ENCODE peak calls at places on chromosomes 12 and 14, in eight cellular contexts. Q, W, C, B, P, I, S and H are unnamed samples.

GRCh38 chr14:101591121-101591520 is 29.8 kb downstream of the DIO3 start:
- DNase-seq in P (no peak), S (no peak), B (peak), W (no peak), Q (no peak), C (no peak), I (no peak), H (no peak)

GRCh38 chr12:51323317-51323960 is 535 bp downstream of the BIN2 start:
- DNase-seq in I (no peak), W (no peak), S (no peak), P (no peak), B (no peak), Q (no peak), C (no peak), H (peak)

GRCh38 chr14:65281991-65282908 is 130.3 kb upstream of the FUT8 start:
- DNase-seq in C (no peak), Q (no peak), W (peak), B (peak), I (no peak), S (no peak), P (no peak), H (peak)

GRCh38 chr14:74978416-74978947 is 23.1 kb upstream of the PGF start:
- DNase-seq in S (no peak), Q (no peak), W (no peak), P (peak), C (no peak), B (no peak), I (no peak), H (no peak)

GRCh38 chr12:6294533-6295186 is 15.8 kb upstream of the PLEKHG6 start:
- DNase-seq in Q (no peak), B (no peak), S (peak), I (no peak), W (no peak), C (no peak), P (no peak), H (no peak)

GRCh38 chr14:101775756-101776292 is 14.3 kb downstream of the PPP2R5C start:
- DNase-seq in B (no peak), C (no peak), S (no peak), P (no peak), I (no peak), Q (no peak), W (no peak), H (no peak)

GRCh38 chr12:59020541-59020940 is 100.2 kb upstream of the LRIG3 start:
- DNase-seq in S (no peak), Q (no peak), B (no peak), C (no peak), P (no peak), W (no peak), I (no peak), H (no peak)

GRCh38 chr14:39456702-39457250 is 24.5 kb upstream of the FBXO33 start:
- DNase-seq in B (no peak), C (no peak), P (no peak), Q (no peak), S (no peak), I (no peak), W (no peak), H (no peak)

GRCh38 chr12:115963030-115963480 is 314.4 kb downstream of the MED13L start:
- DNase-seq in S (no peak), C (no peak), Q (no peak), I (no peak), W (no peak), P (no peak), B (no peak), H (no peak)

GRCh38 chr12:124588689-124589318 is 21.4 kb upstream of the NCOR2 start:
- DNase-seq in Q (no peak), B (no peak), W (peak), I (no peak), S (no peak), P (no peak), C (no peak), H (peak)

GRCh38 chr12:45439039-45439438 is 223.1 kb downstream of the ANO6 start:
- DNase-seq in Q (no peak), C (peak), W (no peak), I (no peak), P (no peak), B (no peak), S (no peak), H (peak)

GRCh38 chr12:89469361-89469760 is 55.2 kb downstream of the GALNT4 start:
- DNase-seq in B (no peak), I (no peak), P (no peak), Q (no peak), S (no peak), C (no peak), W (peak), H (peak)

GRCh38 chr12:55049676-55050075 is 29.9 kb downstream of the NEUROD4 start:
- DNase-seq in W (no peak), C (no peak), I (no peak), B (no peak), S (no peak), P (no peak), Q (no peak), H (no peak)

GRCh38 chr14:89013698-89014569 is 189.5 kb downstream of the TTC8 start:
- DNase-seq in B (no peak), C (no peak), P (no peak), Q (no peak), W (no peak), S (no peak), I (no peak), H (no peak)

GRCh38 chr12:102526701-102527100 is 46.3 kb upstream of the IGF1 start:
- DNase-seq in P (no peak), C (no peak), W (no peak), Q (no peak), S (no peak), I (no peak), B (no peak), H (no peak)

GRCh38 chr14:60648934-60649814 is at the start of gene SIX1:
- DNase-seq in B (peak), W (peak), S (peak), C (peak), Q (peak), I (no peak), P (peak), H (peak)

GRCh38 chr12:7075518-7075917 is 15.0 kb downstream of the C1S start:
- DNase-seq in P (no peak), I (no peak), W (no peak), B (no peak), C (no peak), S (no peak), Q (no peak), H (no peak)

GRCh38 chr12:126762150-126762549 is 1504.8 kb upstream of the TMEM132C start:
- DNase-seq in C (no peak), S (no peak), I (no peak), Q (no peak), P (no peak), W (no peak), B (no peak), H (no peak)

GRCh38 chr12:56979628-56980027 is 22.2 kb upstream of the RDH16 start:
- DNase-seq in I (no peak), C (no peak), B (peak), Q (no peak), S (no peak), W (no peak), P (no peak), H (no peak)

GRCh38 chr12:91180577-91180976 is 2.0 kb downstream of the DCN start:
- DNase-seq in S (no peak), B (no peak), I (no peak), C (no peak), W (peak), Q (no peak), P (no peak), H (no peak)

GRCh38 chr12:6647083-6647604 is at the start of gene ACRBP:
- DNase-seq in W (peak), P (no peak), Q (no peak), I (no peak), C (no peak), S (no peak), B (peak), H (peak)

GRCh38 chr14:50944647-50945413 is 547 bp upstream of the PYGL start:
- DNase-seq in W (peak), S (peak), P (no peak), Q (peak), C (peak), B (no peak), I (no peak), H (peak)

GRCh38 chr14:22556021-22556989 is 32.7 kb downstream of the DAD1 start:
- DNase-seq in I (peak), W (peak), P (peak), B (no peak), C (no peak), S (no peak), Q (no peak), H (peak)

GRCh38 chr12:107600596-107601144 is 84.9 kb upstream of the PWP1 start:
- DNase-seq in P (no peak), W (no peak), I (no peak), C (no peak), B (no peak), S (no peak), Q (no peak), H (no peak)

GRCh38 chr12:6277982-6278438 is 32.5 kb upstream of the PLEKHG6 start:
- DNase-seq in W (no peak), Q (no peak), S (no peak), C (no peak), P (no peak), B (no peak), I (no peak), H (no peak)

GRCh38 chr12:43602738-43603137 is 50.7 kb upstream of the ADAMTS20 start:
- DNase-seq in C (no peak), P (no peak), Q (no peak), S (no peak), I (no peak), W (no peak), B (no peak), H (no peak)

GRCh38 chr14:85090681-85091080 is 439.3 kb upstream of the FLRT2 start:
- DNase-seq in C (no peak), S (no peak), W (no peak), B (no peak), P (no peak), I (no peak), Q (no peak), H (no peak)

GRCh38 chr12:118840399-118840798 is 140.9 kb upstream of the SRRM4 start:
- DNase-seq in C (no peak), B (no peak), Q (no peak), P (no peak), W (no peak), S (peak), I (no peak), H (peak)

GRCh38 chr12:48997719-48998496 is 1.3 kb downstream of the DDN start:
- DNase-seq in I (no peak), S (no peak), W (no peak), C (no peak), Q (peak), B (peak), P (peak), H (peak)
- TF ChIP-seq MAX in I (no peak), S (no peak), W (no peak), C (no peak), Q (no peak), B (no peak), P (no peak), H (no peak)

GRCh38 chr12:21940972-21941521 is at the start of gene ABCC9:
- DNase-seq in I (no peak), W (peak), B (peak), P (peak), C (no peak), Q (no peak), S (no peak), H (no peak)

GRCh38 chr12:21939435-21939834 is 1.8 kb downstream of the ABCC9 start:
- DNase-seq in B (no peak), S (no peak), I (no peak), Q (no peak), P (no peak), C (no peak), W (no peak), H (no peak)

GRCh38 chr12:21942377-21942703 is 1.1 kb upstream of the ABCC9 start:
- DNase-seq in S (no peak), W (no peak), Q (no peak), I (no peak), P (no peak), C (no peak), B (peak), H (no peak)

GRCh38 chr12:21940549-21940948 is 677 bp downstream of the ABCC9 start:
- DNase-seq in I (no peak), S (no peak), Q (no peak), C (no peak), B (no peak), W (peak), P (no peak), H (no peak)

DNA sequence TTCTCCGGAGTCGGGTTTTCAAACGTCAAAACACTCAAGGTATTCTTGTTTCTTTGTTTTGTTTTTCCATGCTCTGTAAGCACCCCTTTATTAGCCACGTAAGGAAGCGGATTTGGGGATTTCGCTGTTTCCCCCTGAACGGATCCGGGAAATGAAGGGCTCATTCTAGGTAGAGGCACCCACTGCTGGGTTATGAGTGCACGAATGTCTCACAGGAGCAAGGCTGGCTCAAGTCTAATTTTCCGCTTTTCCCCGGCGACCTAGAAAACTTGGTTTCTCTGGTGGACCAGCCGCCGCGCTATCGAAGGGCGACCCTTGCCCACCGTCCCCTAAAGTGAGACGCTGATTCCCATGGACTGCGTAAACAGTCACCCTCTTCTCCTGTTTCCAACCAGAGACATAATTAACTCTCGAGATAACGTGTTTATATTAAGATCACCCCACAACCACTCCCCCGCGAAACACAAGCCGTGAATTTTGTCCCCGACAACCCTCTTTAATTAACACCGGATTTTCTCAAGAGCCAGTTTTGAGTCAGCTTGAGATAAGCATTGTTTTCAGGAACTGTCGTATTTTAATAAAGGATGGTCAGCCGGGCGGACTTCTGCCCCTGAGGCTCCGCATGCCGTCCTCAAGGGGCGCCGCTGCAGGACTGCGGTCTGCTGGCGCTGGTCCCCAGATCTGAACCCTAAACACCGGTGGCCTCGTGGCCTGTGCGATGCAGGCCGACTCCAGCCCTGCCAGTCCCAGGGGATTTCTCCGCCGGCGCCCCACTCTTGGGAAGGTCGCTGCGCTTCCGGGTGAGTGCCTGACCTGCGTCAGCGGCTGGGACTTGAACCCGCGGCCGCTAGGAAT is 523 bp upstream of the ABCC9 start:
- DNase-seq in P (no peak), B (peak), W (peak), I (no peak), S (no peak), C (no peak), Q (no peak), H (no peak)
- TF ChIP-seq POLR2A in P (no peak), B (peak), W (no peak), I (no peak), S (no peak), C (no peak), Q (no peak), H (no peak)

DNA sequence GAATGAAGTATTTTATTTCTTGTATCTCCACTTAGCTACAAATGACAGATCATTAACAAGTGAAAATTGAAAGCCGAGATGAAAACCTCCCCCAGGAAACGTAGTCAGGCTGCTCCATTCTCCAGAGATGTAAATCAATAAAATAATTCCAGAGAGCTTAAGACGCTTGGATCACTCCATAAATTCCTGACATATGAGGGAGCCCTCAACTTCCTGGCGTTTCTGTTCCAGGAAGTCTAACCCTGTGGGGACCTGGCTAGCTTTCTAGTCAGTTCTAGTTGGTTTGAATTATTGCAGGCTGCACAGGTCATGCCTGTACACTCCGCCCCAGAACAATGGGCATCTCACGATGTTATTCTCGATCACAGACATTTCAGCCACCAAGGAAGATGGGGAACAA is 76.3 kb downstream of the RIMBP2 start:
- DNase-seq in W (no peak), B (no peak), C (no peak), P (no peak), S (no peak), Q (no peak), I (no peak), H (no peak)
- TF ChIP-seq MAX in W (no peak), B (no peak), C (no peak), P (no peak), S (no peak), Q (no peak), I (no peak), H (no peak)

GRCh38 chr12:77682488-77682887 is 148.2 kb upstream of the NAV3 start:
- DNase-seq in I (no peak), S (no peak), B (no peak), P (no peak), C (no peak), Q (no peak), W (no peak), H (no peak)
- TF ChIP-seq POLR2A in I (no peak), S (no peak), B (no peak), P (no peak), C (no peak), Q (no peak), W (no peak), H (no peak)